ENCODE peak calls at places on chromosomes 12 and 14, in six cellular contexts. B is HepG2, R is endothelial cell of umbilical vein, T is colonic mucosa, E is DND-41, S is mammary epithelial cell. X is an unnamed sample.
A peak's percentile ranks its signal among the peaks of the same experiment; 100 is the strongest.

GRCh38 chr14:79229383-79229875 is 981.9 kb downstream of the DIO2 start:
- DNase-seq in B (no peak), R (no peak), T (no peak), E (no peak), S (no peak), X (no peak)

GRCh38 chr12:84807249-84807648 is 105.3 kb downstream of the SLC6A15 start:
- DNase-seq in B (no peak), R (no peak), T (no peak), E (no peak), S (peak; percentile 73), X (no peak)

GRCh38 chr14:52960627-52961026 is 9.8 kb upstream of the FERMT2 start:
- DNase-seq in B (no peak), R (peak; percentile 42), T (no peak), E (no peak), S (no peak), X (no peak)

GRCh38 chr12:7937867-7938506 is 2.0 kb upstream of the SLC2A3 start:
- DNase-seq in B (no peak), R (peak; percentile 53), T (no peak), E (peak; percentile 65), S (no peak), X (no peak)

GRCh38 chr12:54588110-54588831 is at the start of gene PPP1R1A:
- DNase-seq in B (no peak), R (no peak), T (no peak), E (no peak), S (no peak), X (peak; percentile 91)

GRCh38 chr14:58109761-58110160 is 42.3 kb downstream of the ARMH4 start:
- DNase-seq in B (no peak), R (no peak), T (no peak), E (no peak), S (no peak), X (no peak)

GRCh38 chr12:111150476-111150875 is 218.4 kb downstream of the PHETA1 start:
- DNase-seq in B (no peak), R (no peak), T (no peak), E (no peak), S (no peak), X (no peak)

GRCh38 chr14:72745991-72746980 is 147.6 kb downstream of the DPF3 start:
- DNase-seq in B (no peak), R (no peak), T (peak; percentile 13), E (no peak), S (peak; percentile 37), X (no peak)

GRCh38 chr14:61434315-61434714 is 112.9 kb downstream of the PRKCH start:
- DNase-seq in B (no peak), R (peak; percentile 48), T (no peak), E (no peak), S (no peak), X (no peak)

GRCh38 chr14:55103005-55103640 is 25.9 kb upstream of the LGALS3 start:
- DNase-seq in B (peak; percentile 95), R (peak; percentile 86), T (peak; percentile 96), E (no peak), S (peak; percentile 99), X (peak; percentile 93)

GRCh38 chr14:61064210-61064609 is 83.2 kb downstream of the SLC38A6 start:
- DNase-seq in B (no peak), R (no peak), T (no peak), E (no peak), S (no peak), X (no peak)

GRCh38 chr12:74537707-74538385 is at the start of gene ATXN7L3B:
- DNase-seq in B (peak; percentile 89), R (peak; percentile 96), T (peak; percentile 94), E (peak; percentile 95), S (peak; percentile 94), X (peak; percentile 98)

GRCh38 chr12:123960856-123961255 is 11.8 kb downstream of the CCDC92 start:
- DNase-seq in B (no peak), R (no peak), T (no peak), E (no peak), S (no peak), X (no peak)

GRCh38 chr12:19070341-19070740 is 59.2 kb upstream of the PLEKHA5 start:
- DNase-seq in B (no peak), R (no peak), T (no peak), E (no peak), S (no peak), X (no peak)

GRCh38 chr14:93103392-93104080 is 12.2 kb downstream of the ITPK1 start:
- DNase-seq in B (no peak), R (no peak), T (peak; percentile 79), E (peak; percentile 88), S (peak; percentile 35), X (no peak)

GRCh38 chr14:99554184-99554583 is 49.8 kb downstream of the CCDC85C start:
- DNase-seq in B (no peak), R (no peak), T (no peak), E (no peak), S (no peak), X (no peak)

GRCh38 chr14:99552572-99553216 is 51.3 kb downstream of the CCDC85C start:
- DNase-seq in B (peak; percentile 88), R (no peak), T (peak; percentile 87), E (no peak), S (no peak), X (no peak)

GRCh38 chr14:99554757-99555531 is 49.1 kb downstream of the CCDC85C start:
- DNase-seq in B (peak; percentile 88), R (no peak), T (no peak), E (no peak), S (peak; percentile 28), X (no peak)

GRCh38 chr14:99559286-99559990 is 44.6 kb downstream of the CCDC85C start:
- DNase-seq in B (no peak), R (no peak), T (no peak), E (no peak), S (no peak), X (no peak)

GRCh38 chr14:99556134-99556791 is 47.7 kb downstream of the CCDC85C start:
- DNase-seq in B (peak; percentile 37), R (no peak), T (no peak), E (no peak), S (no peak), X (no peak)
- H3K27ac ChIP-seq in B (peak overlapping the region; percentile 85), R (no peak overlapping the region), T (no peak overlapping the region), E (no peak overlapping the region), S (no peak overlapping the region), X (no peak overlapping the region)

GRCh38 chr12:70606001-70606400 is 31.2 kb downstream of the PTPRB start:
- DNase-seq in B (peak; percentile 23), R (peak; percentile 78), T (no peak), E (no peak), S (peak; percentile 65), X (no peak)

GRCh38 chr12:70607107-70607506 is 30.1 kb downstream of the PTPRB start:
- DNase-seq in B (no peak), R (peak; percentile 58), T (no peak), E (no peak), S (no peak), X (no peak)

GRCh38 chr12:70608184-70608583 is 29.0 kb downstream of the PTPRB start:
- DNase-seq in B (no peak), R (no peak), T (no peak), E (no peak), S (no peak), X (no peak)

GRCh38 chr12:70609203-70609602 is 28.0 kb downstream of the PTPRB start:
- DNase-seq in B (no peak), R (peak; percentile 58), T (peak; percentile 40), E (no peak), S (no peak), X (peak; percentile 65)

GRCh38 chr12:70609739-70610491 is 27.3 kb downstream of the PTPRB start:
- DNase-seq in B (no peak), R (peak; percentile 79), T (peak; percentile 75), E (no peak), S (peak; percentile 19), X (peak; percentile 84)
- H3K9ac ChIP-seq in B (no peak overlapping the region), R (peak overlapping the region; percentile 71), T (peak overlapping the region; percentile 85), E (no peak overlapping the region), S (no peak overlapping the region), X (peak overlapping the region; percentile 7)

GRCh38 chr14:64963611-64964010 is 8.5 kb downstream of the RAB15 start:
- DNase-seq in B (no peak), R (no peak), T (no peak), E (no peak), S (no peak), X (no peak)
- TF ChIP-seq CTCF in B (peak; percentile 4), R (peak; percentile 7), T (no peak), E (peak; percentile 21), S (no peak), X (peak; percentile 50)

GRCh38 chr12:107011519-107011918 is 24.6 kb upstream of the MTERF2 start:
- DNase-seq in B (no peak), R (no peak), T (no peak), E (no peak), S (no peak), X (no peak)

GRCh38 chr12:107012736-107013425 is 25.9 kb upstream of the MTERF2 start:
- DNase-seq in B (no peak), R (no peak), T (no peak), E (no peak), S (no peak), X (no peak)

GRCh38 chr12:107007421-107007820 is 20.5 kb upstream of the MTERF2 start:
- DNase-seq in B (no peak), R (no peak), T (no peak), E (no peak), S (no peak), X (no peak)
- H3K27ac ChIP-seq in B (no peak overlapping the region), R (no peak overlapping the region), T (no peak overlapping the region), E (no peak overlapping the region), S (no peak overlapping the region), X (no peak overlapping the region)

GRCh38 chr12:91380651-91381050 is 198.0 kb upstream of the DCN start:
- DNase-seq in B (no peak), R (peak; percentile 46), T (no peak), E (no peak), S (no peak), X (no peak)
- H3K9ac ChIP-seq in B (no peak overlapping the region), R (no peak overlapping the region), T (no peak overlapping the region), E (no peak overlapping the region), S (no peak overlapping the region), X (no peak overlapping the region)

X was measured in endodermal cell.